ENCODE peak calls at places on chromosome 22, in four cellular contexts. One of them, this sample, is unnamed.

GRCh38 chr22:37824674-37825641 is 1.8 kb downstream of the GALR3 start:
- DNase-seq in H9: peak; percentile 63
- DNase-seq in right lobe of liver: no peak
- DNase-seq in RWPE1: no peak
- DNase-seq in this sample: no peak

GRCh38 chr22:50612715-50613221 is 12.2 kb downstream of the MAPK8IP2 start:
- DNase-seq in right lobe of liver: no peak
- DNase-seq in RWPE1: peak; percentile 45
- DNase-seq in H9: peak; percentile 84
- DNase-seq in this sample: no peak

GRCh38 chr22:22687638-22688500 is 43.5 kb downstream of the GGTLC2 start:
- DNase-seq in H9: peak; percentile 44
- DNase-seq in RWPE1: peak; percentile 23
- DNase-seq in right lobe of liver: no peak
- DNase-seq in this sample: peak; percentile 34

GRCh38 chr22:36770116-36770945 is 5.6 kb downstream of the IFT27 start:
- DNase-seq in right lobe of liver: no peak
- DNase-seq in H9: peak; percentile 66
- DNase-seq in RWPE1: no peak
- DNase-seq in this sample: no peak

GRCh38 chr22:43013355-43014061 is 1.4 kb downstream of the PACSIN2 start:
- DNase-seq in RWPE1: no peak
- DNase-seq in right lobe of liver: no peak
- DNase-seq in H9: no peak
- DNase-seq in this sample: no peak

GRCh38 chr22:44326549-44326881 is 13.8 kb upstream of the SHISAL1 start:
- DNase-seq in H9: no peak
- DNase-seq in RWPE1: no peak
- DNase-seq in right lobe of liver: no peak
- DNase-seq in this sample: no peak

GRCh38 chr22:50161508-50162390 is 8.8 kb upstream of the PANX2 start:
- DNase-seq in right lobe of liver: no peak
- DNase-seq in RWPE1: no peak
- DNase-seq in H9: no peak
- DNase-seq in this sample: no peak

GRCh38 chr22:34841911-34842310 is 224.0 kb upstream of the ISX start:
- DNase-seq in H9: no peak
- DNase-seq in RWPE1: no peak
- DNase-seq in right lobe of liver: no peak
- DNase-seq in this sample: no peak

GRCh38 chr22:30877662-30878515 is 90.7 kb downstream of the MORC2 start:
- DNase-seq in right lobe of liver: peak; percentile 18
- DNase-seq in RWPE1: no peak
- DNase-seq in H9: no peak
- DNase-seq in this sample: no peak

GRCh38 chr22:46742576-46743221 is 4.6 kb upstream of the CERK start:
- DNase-seq in RWPE1: no peak
- DNase-seq in H9: no peak
- DNase-seq in right lobe of liver: no peak
- DNase-seq in this sample: no peak

GRCh38 chr22:47053865-47054185 is 291.4 kb downstream of the TBC1D22A start:
- DNase-seq in RWPE1: no peak
- DNase-seq in right lobe of liver: no peak
- DNase-seq in H9: no peak
- DNase-seq in this sample: no peak

GRCh38 chr22:20779014-20779812 is 5.3 kb downstream of the SERPIND1 start:
- DNase-seq in H9: no peak
- DNase-seq in RWPE1: no peak
- DNase-seq in right lobe of liver: no peak
- DNase-seq in this sample: no peak

GRCh38 chr22:44646141-44646540 is 55.9 kb upstream of the PRR5 start:
- DNase-seq in RWPE1: no peak
- DNase-seq in H9: no peak
- DNase-seq in right lobe of liver: no peak
- DNase-seq in this sample: no peak

GRCh38 chr22:41252365-41252764 is 11.6 kb upstream of the CHADL start:
- DNase-seq in H9: no peak
- DNase-seq in right lobe of liver: no peak
- DNase-seq in RWPE1: no peak
- DNase-seq in this sample: no peak

GRCh38 chr22:41256898-41257260 is 16.1 kb upstream of the CHADL start:
- DNase-seq in right lobe of liver: no peak
- DNase-seq in RWPE1: no peak
- DNase-seq in H9: no peak
- DNase-seq in this sample: no peak

GRCh38 chr22:41257696-41258095 is 17.0 kb upstream of the CHADL start:
- DNase-seq in RWPE1: no peak
- DNase-seq in right lobe of liver: no peak
- DNase-seq in H9: no peak
- DNase-seq in this sample: no peak

GRCh38 chr22:41254230-41254629 is 13.5 kb upstream of the CHADL start:
- DNase-seq in right lobe of liver: no peak
- DNase-seq in RWPE1: no peak
- DNase-seq in H9: no peak
- DNase-seq in this sample: no peak

GRCh38 chr22:41256254-41256897 is 15.6 kb upstream of the CHADL start:
- DNase-seq in H9: no peak
- DNase-seq in RWPE1: peak; percentile 57
- DNase-seq in right lobe of liver: no peak
- DNase-seq in this sample: no peak
- TF ChIP-seq CTCF in H9: no peak
- TF ChIP-seq CTCF in RWPE1: no peak
- TF ChIP-seq CTCF in right lobe of liver: no peak
- TF ChIP-seq CTCF in this sample: no peak

DNA sequence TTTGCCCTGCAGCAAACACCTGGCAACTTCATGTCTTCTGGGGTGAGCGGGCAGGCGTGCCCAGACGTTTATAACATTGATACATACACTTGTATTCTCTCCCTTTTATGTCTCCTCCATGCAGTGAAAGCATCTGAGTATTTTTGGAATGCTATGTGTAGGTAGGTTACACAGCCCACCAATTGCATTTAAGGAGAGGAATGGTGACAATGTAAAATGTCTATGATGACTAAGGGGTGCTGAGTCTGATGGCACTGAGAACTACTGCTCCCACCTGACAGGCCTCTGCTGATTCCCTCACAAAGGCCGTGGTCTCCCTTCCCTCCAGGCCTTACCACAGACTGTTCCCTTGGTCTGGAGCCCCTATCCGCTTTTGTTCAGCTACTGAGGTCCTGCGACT is 22.9 kb upstream of the RASL10A start:
- DNase-seq in right lobe of liver: no peak
- DNase-seq in H9: no peak
- DNase-seq in RWPE1: no peak
- DNase-seq in this sample: no peak
- H3K27ac ChIP-seq in right lobe of liver: peak overlapping the region; percentile 88
- H3K27ac ChIP-seq in H9: no peak overlapping the region
- H3K27ac ChIP-seq in RWPE1: peak overlapping the region; percentile 66
- H3K27ac ChIP-seq in this sample: no peak overlapping the region

GRCh38 chr22:19429950-19430889 is 1.3 kb downstream of the HIRA start:
- DNase-seq in H9: no peak
- DNase-seq in right lobe of liver: peak; percentile 87
- DNase-seq in RWPE1: peak; percentile 10
- DNase-seq in this sample: peak; percentile 40

GRCh38 chr22:19434829-19435580 is 2.7 kb downstream of the MRPL40 start:
- DNase-seq in RWPE1: no peak
- DNase-seq in H9: no peak
- DNase-seq in right lobe of liver: no peak
- DNase-seq in this sample: no peak

GRCh38 chr22:19430890-19431541 is 517 bp downstream of the HIRA start:
- DNase-seq in right lobe of liver: peak; percentile 90
- DNase-seq in H9: peak; percentile 51
- DNase-seq in RWPE1: no peak
- DNase-seq in this sample: peak; percentile 65

GRCh38 chr22:19431641-19432091 is at the start of gene HIRA:
- DNase-seq in RWPE1: peak; percentile 54
- DNase-seq in right lobe of liver: peak; percentile 84
- DNase-seq in H9: peak; percentile 72
- DNase-seq in this sample: peak; percentile 84

GRCh38 chr22:19432092-19432844 is at the start of gene MRPL40:
- DNase-seq in H9: peak; percentile 83
- DNase-seq in right lobe of liver: peak; percentile 97
- DNase-seq in RWPE1: peak; percentile 83
- DNase-seq in this sample: peak; percentile 94
- TF ChIP-seq CTCF in H9: no peak
- TF ChIP-seq CTCF in right lobe of liver: no peak
- TF ChIP-seq CTCF in RWPE1: no peak
- TF ChIP-seq CTCF in this sample: no peak

GRCh38 chr22:39243443-39244072 is 1.2 kb downstream of the PDGFB start:
- DNase-seq in right lobe of liver: peak; percentile 62
- DNase-seq in RWPE1: peak; percentile 33
- DNase-seq in H9: no peak
- DNase-seq in this sample: no peak

GRCh38 chr22:39244496-39245129 is at the start of gene PDGFB:
- DNase-seq in RWPE1: no peak
- DNase-seq in H9: no peak
- DNase-seq in right lobe of liver: no peak
- DNase-seq in this sample: peak; percentile 61

GRCh38 chr22:39245130-39246039 is 603 bp upstream of the PDGFB start:
- DNase-seq in right lobe of liver: no peak
- DNase-seq in RWPE1: no peak
- DNase-seq in H9: no peak
- DNase-seq in this sample: no peak

GRCh38 chr22:39242809-39243442 is 1.9 kb downstream of the PDGFB start:
- DNase-seq in right lobe of liver: no peak
- DNase-seq in H9: peak; percentile 67
- DNase-seq in RWPE1: peak; percentile 45
- DNase-seq in this sample: peak; percentile 73

DNA sequence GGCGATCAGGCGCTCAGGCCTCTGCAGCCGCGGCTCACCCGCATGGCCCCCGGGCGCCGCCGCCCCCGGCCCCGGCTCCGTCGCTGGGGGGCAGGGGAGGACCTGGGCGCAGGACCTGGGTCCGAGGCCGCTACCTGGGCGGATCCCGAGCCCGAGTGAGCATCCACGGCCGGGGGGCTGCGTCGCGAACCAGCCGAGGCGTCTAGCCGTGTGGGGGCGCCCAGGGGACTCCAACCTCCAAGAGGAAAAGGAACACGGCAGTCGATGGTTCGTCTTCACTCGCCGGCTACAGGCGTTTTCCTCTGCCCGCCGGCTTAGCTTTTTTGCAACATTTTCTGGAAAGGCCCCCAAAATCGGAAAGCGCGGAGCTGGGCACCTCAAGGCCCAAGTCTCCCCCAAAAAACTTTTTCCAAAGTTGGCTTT is 698 bp downstream of the PDGFB start:
- DNase-seq in H9: no peak
- DNase-seq in right lobe of liver: no peak
- DNase-seq in RWPE1: no peak
- DNase-seq in this sample: no peak
- H3K27ac ChIP-seq in H9: no peak overlapping the region
- H3K27ac ChIP-seq in right lobe of liver: no peak overlapping the region
- H3K27ac ChIP-seq in RWPE1: peak overlapping the region; percentile 90
- H3K27ac ChIP-seq in this sample: peak overlapping the region; percentile 84

GRCh38 chr22:29555065-29555644 is 1.6 kb upstream of the THOC5 start:
- DNase-seq in right lobe of liver: peak; percentile 79
- DNase-seq in H9: no peak
- DNase-seq in RWPE1: no peak
- DNase-seq in this sample: no peak

GRCh38 chr22:29559030-29559429 is 5.5 kb upstream of the THOC5 start:
- DNase-seq in H9: no peak
- DNase-seq in right lobe of liver: no peak
- DNase-seq in RWPE1: no peak
- DNase-seq in this sample: no peak

GRCh38 chr22:29563652-29564460 is 10.3 kb upstream of the THOC5 start:
- DNase-seq in right lobe of liver: no peak
- DNase-seq in H9: no peak
- DNase-seq in RWPE1: no peak
- DNase-seq in this sample: no peak

DNA sequence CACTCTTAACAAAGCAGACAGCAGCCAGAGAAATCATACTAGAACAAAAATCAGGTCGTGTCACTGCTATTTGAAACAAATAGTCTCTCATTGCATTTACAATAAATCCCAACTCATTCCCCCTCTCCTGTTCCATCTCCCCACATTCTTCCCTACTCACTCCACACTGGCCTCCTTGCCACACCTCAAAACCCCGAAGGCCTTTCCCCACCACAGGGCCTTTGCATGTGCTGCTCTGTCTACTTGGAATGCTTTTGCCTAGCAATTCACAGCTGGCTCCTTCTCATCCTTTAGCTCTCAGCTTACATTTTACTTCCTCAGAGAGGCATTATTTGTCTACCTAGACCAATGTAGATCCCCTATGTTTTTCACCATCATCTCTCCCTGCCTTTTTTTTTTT is 6.3 kb upstream of the THOC5 start:
- DNase-seq in right lobe of liver: no peak
- DNase-seq in H9: no peak
- DNase-seq in RWPE1: no peak
- DNase-seq in this sample: no peak
- TF ChIP-seq CTCF in right lobe of liver: no peak
- TF ChIP-seq CTCF in H9: no peak
- TF ChIP-seq CTCF in RWPE1: no peak
- TF ChIP-seq CTCF in this sample: no peak